ENCODE peak calls at places on chromosomes 6 and 20, in four cellular contexts. One of them, this sample, is unnamed. For H3K4me1, the result is how much of the 10 kb centered on the place peaks cover.

GRCh38 chr6:110518281-110518623 is 41.8 kb upstream of the SLC22A16 start:
- DNase-seq in GM23338: peak
- DNase-seq in CD8-positive, alpha-beta T cell: no peak
- DNase-seq in OCI-LY7: no peak
- DNase-seq in this sample: no peak

GRCh38 chr6:35396991-35397390 is 54.6 kb downstream of the PPARD start:
- DNase-seq in CD8-positive, alpha-beta T cell: no peak
- DNase-seq in GM23338: no peak
- DNase-seq in OCI-LY7: no peak
- DNase-seq in this sample: no peak

GRCh38 chr20:36821964-36822437 is 48.4 kb upstream of the DSN1 start:
- DNase-seq in CD8-positive, alpha-beta T cell: no peak
- DNase-seq in GM23338: peak
- DNase-seq in OCI-LY7: no peak
- DNase-seq in this sample: no peak

GRCh38 chr6:11392778-11393507 is 144.6 kb upstream of the TMEM170B start:
- DNase-seq in CD8-positive, alpha-beta T cell: no peak
- DNase-seq in GM23338: no peak
- DNase-seq in OCI-LY7: no peak
- DNase-seq in this sample: no peak

GRCh38 chr6:31441368-31442267 is 38.2 kb downstream of the MICA start:
- DNase-seq in GM23338: peak
- DNase-seq in CD8-positive, alpha-beta T cell: no peak
- DNase-seq in OCI-LY7: peak
- DNase-seq in this sample: peak

GRCh38 chr20:64184795-64185194 is 20.5 kb downstream of the MYT1 start:
- DNase-seq in GM23338: no peak
- DNase-seq in CD8-positive, alpha-beta T cell: no peak
- DNase-seq in OCI-LY7: no peak
- DNase-seq in this sample: no peak

GRCh38 chr6:33700391-33701050 is 11.0 kb downstream of the UQCC2 start:
- DNase-seq in OCI-LY7: peak
- DNase-seq in CD8-positive, alpha-beta T cell: peak
- DNase-seq in GM23338: peak
- DNase-seq in this sample: peak

GRCh38 chr6:93219447-93219846 is 199.9 kb downstream of the EPHA7 start:
- DNase-seq in GM23338: no peak
- DNase-seq in OCI-LY7: no peak
- DNase-seq in CD8-positive, alpha-beta T cell: no peak
- DNase-seq in this sample: no peak

GRCh38 chr6:117605169-117605826 is 3.0 kb upstream of the GOPC start:
- DNase-seq in OCI-LY7: peak
- DNase-seq in CD8-positive, alpha-beta T cell: no peak
- DNase-seq in GM23338: peak
- DNase-seq in this sample: no peak

GRCh38 chr6:79076160-79076559 is 1.9 kb downstream of the PHIP start:
- DNase-seq in CD8-positive, alpha-beta T cell: no peak
- DNase-seq in GM23338: no peak
- DNase-seq in OCI-LY7: peak
- DNase-seq in this sample: no peak

GRCh38 chr6:54706844-54707243 is 139.7 kb upstream of the FAM83B start:
- DNase-seq in GM23338: peak
- DNase-seq in CD8-positive, alpha-beta T cell: no peak
- DNase-seq in OCI-LY7: no peak
- DNase-seq in this sample: no peak

GRCh38 chr6:37242429-37243052 is 15.0 kb upstream of the TBC1D22B start:
- DNase-seq in GM23338: no peak
- DNase-seq in CD8-positive, alpha-beta T cell: no peak
- DNase-seq in OCI-LY7: no peak
- DNase-seq in this sample: no peak

GRCh38 chr6:93123585-93123984 is 295.8 kb downstream of the EPHA7 start:
- DNase-seq in OCI-LY7: no peak
- DNase-seq in GM23338: peak
- DNase-seq in CD8-positive, alpha-beta T cell: no peak
- DNase-seq in this sample: no peak

GRCh38 chr6:25446815-25447569 is 167.8 kb downstream of the CARMIL1 start:
- DNase-seq in CD8-positive, alpha-beta T cell: no peak
- DNase-seq in GM23338: no peak
- DNase-seq in OCI-LY7: no peak
- DNase-seq in this sample: no peak

GRCh38 chr20:32535953-32536823 is 48.9 kb downstream of the NOL4L start:
- DNase-seq in CD8-positive, alpha-beta T cell: peak
- DNase-seq in GM23338: peak
- DNase-seq in OCI-LY7: peak
- DNase-seq in this sample: peak
- H3K27ac ChIP-seq in CD8-positive, alpha-beta T cell: peak
- H3K27ac ChIP-seq in GM23338: no peak
- H3K27ac ChIP-seq in OCI-LY7: peak
- H3K27ac ChIP-seq in this sample: no peak

DNA sequence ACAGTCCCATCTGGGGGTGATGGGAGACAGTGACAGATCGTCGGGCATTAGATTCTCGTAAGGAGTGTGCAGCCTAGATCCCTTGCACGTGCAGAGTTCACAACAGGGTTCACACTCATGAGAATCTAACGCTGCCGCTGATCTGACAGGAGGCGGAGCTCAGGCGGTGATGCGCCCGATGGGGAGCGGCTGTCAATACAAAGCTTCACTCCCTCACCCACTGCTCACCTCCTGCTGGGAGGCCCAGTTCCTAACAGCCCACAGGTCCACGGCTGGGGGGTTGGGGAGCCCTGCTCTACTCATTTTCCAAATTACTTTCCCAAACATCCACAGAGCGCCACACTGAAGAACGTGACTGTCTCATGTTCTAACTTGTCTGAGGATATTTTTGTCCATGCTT is 25.3 kb downstream of the CTCFL start:
- DNase-seq in GM23338: no peak
- DNase-seq in CD8-positive, alpha-beta T cell: no peak
- DNase-seq in OCI-LY7: no peak
- DNase-seq in this sample: no peak
- H3K4me1 ChIP-seq in GM23338: under half
- H3K4me1 ChIP-seq in CD8-positive, alpha-beta T cell: under half
- H3K4me1 ChIP-seq in OCI-LY7: under half
- H3K4me1 ChIP-seq in this sample: under half

DNA sequence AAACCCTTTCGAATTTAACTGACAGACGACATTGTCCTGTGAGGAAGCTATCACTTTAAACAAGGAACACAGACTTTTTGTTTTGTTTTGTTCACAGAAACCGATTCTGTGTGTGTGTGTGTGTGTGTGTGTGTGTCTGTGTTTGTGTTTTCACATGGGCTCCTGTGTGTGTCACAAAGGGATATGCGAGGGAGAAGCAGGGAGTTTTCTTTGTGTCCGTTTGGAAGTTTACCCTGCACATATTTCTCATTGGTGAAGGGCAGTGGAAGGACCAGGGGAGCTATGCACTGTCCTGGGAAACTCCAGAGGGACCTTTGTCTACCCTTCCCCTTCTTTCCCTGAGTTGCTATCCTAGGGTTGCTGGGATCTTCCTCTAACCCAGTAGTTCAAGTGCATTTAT is 17.7 kb downstream of the POM121L2 start:
- DNase-seq in CD8-positive, alpha-beta T cell: no peak
- DNase-seq in OCI-LY7: no peak
- DNase-seq in GM23338: no peak
- DNase-seq in this sample: no peak
- H3K4me3 ChIP-seq in CD8-positive, alpha-beta T cell: no peak
- H3K4me3 ChIP-seq in OCI-LY7: no peak
- H3K4me3 ChIP-seq in GM23338: peak
- H3K4me3 ChIP-seq in this sample: no peak

GRCh38 chr20:44030394-44030793 is 115.7 kb downstream of the TOX2 start:
- DNase-seq in CD8-positive, alpha-beta T cell: no peak
- DNase-seq in GM23338: no peak
- DNase-seq in OCI-LY7: no peak
- DNase-seq in this sample: no peak
- H3K27ac ChIP-seq in CD8-positive, alpha-beta T cell: no peak
- H3K27ac ChIP-seq in GM23338: no peak
- H3K27ac ChIP-seq in OCI-LY7: no peak
- H3K27ac ChIP-seq in this sample: no peak

GRCh38 chr6:18135171-18135570 is 12.7 kb upstream of the NHLRC1 start:
- DNase-seq in GM23338: no peak
- DNase-seq in CD8-positive, alpha-beta T cell: no peak
- DNase-seq in OCI-LY7: no peak
- DNase-seq in this sample: no peak
- H3K4me1 ChIP-seq in GM23338: under half
- H3K4me1 ChIP-seq in CD8-positive, alpha-beta T cell: under half
- H3K4me1 ChIP-seq in OCI-LY7: under half
- H3K4me1 ChIP-seq in this sample: under half

GRCh38 chr6:107458687-107459282 is 579 bp downstream of the PDSS2 start:
- DNase-seq in CD8-positive, alpha-beta T cell: no peak
- DNase-seq in GM23338: peak
- DNase-seq in OCI-LY7: peak
- DNase-seq in this sample: peak
- H3K4me3 ChIP-seq in CD8-positive, alpha-beta T cell: peak
- H3K4me3 ChIP-seq in GM23338: peak
- H3K4me3 ChIP-seq in OCI-LY7: peak
- H3K4me3 ChIP-seq in this sample: peak

DNA sequence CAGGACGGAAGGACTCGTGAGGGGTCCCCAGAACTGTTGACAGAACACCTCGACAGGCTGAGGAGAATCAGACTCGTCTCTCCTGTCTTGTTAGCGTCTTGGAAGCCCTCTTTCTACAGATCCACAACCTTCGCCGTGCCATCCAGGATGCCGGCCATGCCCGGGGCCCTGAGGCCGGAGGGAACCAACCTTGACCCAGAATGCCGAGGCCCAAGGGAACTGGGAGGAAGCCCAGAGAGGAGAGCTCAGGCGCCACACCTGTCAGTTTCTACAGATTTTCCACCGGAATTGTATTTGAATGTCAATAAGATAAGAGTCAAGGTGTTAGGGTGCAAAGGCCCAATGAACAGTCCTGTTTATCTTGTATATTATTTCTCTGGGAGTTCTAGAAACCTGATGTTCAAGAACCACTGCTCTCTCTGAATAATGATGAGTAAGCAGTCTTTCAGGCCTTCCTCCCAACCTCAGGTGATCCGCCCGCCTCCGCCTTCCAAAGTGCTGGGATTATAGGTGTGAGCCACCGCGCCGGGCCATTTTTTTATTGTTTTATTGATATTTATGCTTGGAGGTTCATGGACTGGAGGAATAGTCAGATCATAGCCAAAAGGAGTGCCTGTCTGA is 804 bp upstream of the ME1 start:
- DNase-seq in CD8-positive, alpha-beta T cell: no peak
- DNase-seq in OCI-LY7: no peak
- DNase-seq in GM23338: peak
- DNase-seq in this sample: no peak
- H3K27ac ChIP-seq in CD8-positive, alpha-beta T cell: no peak
- H3K27ac ChIP-seq in OCI-LY7: no peak
- H3K27ac ChIP-seq in GM23338: no peak
- H3K27ac ChIP-seq in this sample: no peak

GRCh38 chr20:51440589-51440988 is 101.9 kb downstream of the NFATC2 start:
- DNase-seq in GM23338: no peak
- DNase-seq in CD8-positive, alpha-beta T cell: no peak
- DNase-seq in OCI-LY7: peak
- DNase-seq in this sample: no peak
- H3K4me1 ChIP-seq in GM23338: under half
- H3K4me1 ChIP-seq in CD8-positive, alpha-beta T cell: under half
- H3K4me1 ChIP-seq in OCI-LY7: under half
- H3K4me1 ChIP-seq in this sample: under half

GRCh38 chr20:47921306-47922279 is 136.3 kb upstream of the SULF2 start:
- DNase-seq in GM23338: no peak
- DNase-seq in CD8-positive, alpha-beta T cell: no peak
- DNase-seq in OCI-LY7: no peak
- DNase-seq in this sample: no peak
- H3K4me3 ChIP-seq in GM23338: no peak
- H3K4me3 ChIP-seq in CD8-positive, alpha-beta T cell: no peak
- H3K4me3 ChIP-seq in OCI-LY7: no peak
- H3K4me3 ChIP-seq in this sample: no peak

GRCh38 chr6:113824411-113824810 is 32.7 kb upstream of the MARCKS start:
- DNase-seq in GM23338: no peak
- DNase-seq in OCI-LY7: no peak
- DNase-seq in CD8-positive, alpha-beta T cell: no peak
- DNase-seq in this sample: no peak
- H3K27ac ChIP-seq in GM23338: no peak
- H3K27ac ChIP-seq in OCI-LY7: no peak
- H3K27ac ChIP-seq in CD8-positive, alpha-beta T cell: no peak
- H3K27ac ChIP-seq in this sample: no peak

This sample was measured in kidney.